ENCODE peak calls at places on chromosomes 2 and 18, in four cellular contexts. D, E, I and Q are unnamed samples.

GRCh38 chr18:3119401-3120323 is 100.1 kb downstream of the MYOM1 start:
- DNase-seq in E (no peak), I (no peak), D (no peak), Q (no peak)

GRCh38 chr2:105869318-105869717 is 124.6 kb downstream of the NCK2 start:
- DNase-seq in E (no peak), D (no peak), I (no peak), Q (no peak)

GRCh38 chr2:26595146-26595545 is 46.0 kb downstream of the CIB4 start:
- DNase-seq in E (no peak), D (no peak), I (no peak), Q (no peak)

GRCh38 chr2:196510246-196510645 is 129.3 kb upstream of the CCDC150 start:
- DNase-seq in I (no peak), E (no peak), D (no peak), Q (no peak)

GRCh38 chr18:8469793-8470192 is 139.4 kb upstream of the RAB12 start:
- DNase-seq in D (no peak), E (no peak), I (peak), Q (no peak)

GRCh38 chr2:69309336-69310048 is 77.5 kb downstream of the GFPT1 start:
- DNase-seq in I (peak), D (peak), E (no peak), Q (no peak)

GRCh38 chr2:159961005-159961404 is 101.4 kb downstream of the PLA2R1 start:
- DNase-seq in I (no peak), E (peak), D (no peak), Q (no peak)

GRCh38 chr2:180657054-180657453 is 323.4 kb upstream of the UBE2E3 start:
- DNase-seq in E (peak), D (no peak), I (peak), Q (no peak)

GRCh38 chr2:191927319-191927867 is 80.5 kb upstream of the CAVIN2 start:
- DNase-seq in D (no peak), I (peak), E (peak), Q (no peak)

GRCh38 chr18:62555135-62555534 is 32.3 kb downstream of the ZCCHC2 start:
- DNase-seq in D (no peak), I (peak), E (no peak), Q (no peak)

GRCh38 chr18:13288509-13289138 is 70.1 kb downstream of the LDLRAD4 start:
- DNase-seq in D (no peak), I (no peak), E (no peak), Q (no peak)

GRCh38 chr2:20664431-20665260 is 2.3 kb upstream of the GDF7 start:
- DNase-seq in E (no peak), I (no peak), D (peak), Q (no peak)

GRCh38 chr2:159497256-159497655 is 119.1 kb downstream of the BAZ2B start:
- DNase-seq in E (peak), D (peak), I (peak), Q (no peak)

GRCh38 chr2:26000561-26001211 is 18.4 kb upstream of the KIF3C start:
- DNase-seq in I (no peak), E (no peak), D (no peak), Q (no peak)

GRCh38 chr18:7062236-7062635 is 55.4 kb downstream of the LAMA1 start:
- DNase-seq in I (no peak), E (no peak), D (no peak), Q (no peak)

GRCh38 chr2:169709970-169710369 is 15.7 kb downstream of the PHOSPHO2 start:
- DNase-seq in E (no peak), I (no peak), D (no peak), Q (no peak)

GRCh38 chr18:24208270-24209035 is 69.6 kb downstream of the CABYR start:
- DNase-seq in E (peak), I (no peak), D (no peak), Q (no peak)

GRCh38 chr2:230777681-230778080 is 65.0 kb downstream of the CAB39 start:
- DNase-seq in I (peak), D (no peak), E (no peak), Q (no peak)

GRCh38 chr18:2451556-2451955 is 119.7 kb downstream of the METTL4 start:
- DNase-seq in E (no peak), D (no peak), I (no peak), Q (no peak)

GRCh38 chr2:173386441-173387044 is 31.9 kb downstream of the CDCA7 start:
- DNase-seq in I (no peak), D (no peak), E (no peak), Q (no peak)

GRCh38 chr2:96249654-96250053 is 16.1 kb downstream of the TMEM127 start:
- DNase-seq in D (peak), I (peak), E (no peak), Q (no peak)

GRCh38 chr18:48553236-48553635 is 14.4 kb downstream of the CTIF start:
- DNase-seq in I (no peak), E (no peak), D (no peak), Q (no peak)
- TF ChIP-seq RAD21 in I (no peak), E (no peak), D (no peak), Q (no peak)

GRCh38 chr2:28172114-28172898 is 220.4 kb upstream of the FOSL2 start:
- DNase-seq in D (no peak), I (peak), E (no peak), Q (no peak)
- H2AFZ ChIP-seq in D (no peak), I (peak), E (no peak), Q (no peak)

GRCh38 chr2:240964221-240964853 is 34.1 kb upstream of the SNED1 start:
- DNase-seq in D (no peak), I (no peak), E (no peak), Q (no peak)

GRCh38 chr2:240964854-240965295 is 33.5 kb upstream of the SNED1 start:
- DNase-seq in E (no peak), D (no peak), I (no peak), Q (peak)

GRCh38 chr2:240963065-240963375 is 35.4 kb upstream of the SNED1 start:
- DNase-seq in D (no peak), I (no peak), E (no peak), Q (no peak)

GRCh38 chr2:240962371-240963064 is 35.9 kb upstream of the SNED1 start:
- DNase-seq in I (no peak), D (peak), E (no peak), Q (no peak)

GRCh38 chr2:240963376-240964220 is 34.8 kb upstream of the SNED1 start:
- DNase-seq in D (peak), I (no peak), E (no peak), Q (peak)
- TF ChIP-seq RAD21 in D (no peak), I (no peak), E (no peak), Q (no peak)

DNA sequence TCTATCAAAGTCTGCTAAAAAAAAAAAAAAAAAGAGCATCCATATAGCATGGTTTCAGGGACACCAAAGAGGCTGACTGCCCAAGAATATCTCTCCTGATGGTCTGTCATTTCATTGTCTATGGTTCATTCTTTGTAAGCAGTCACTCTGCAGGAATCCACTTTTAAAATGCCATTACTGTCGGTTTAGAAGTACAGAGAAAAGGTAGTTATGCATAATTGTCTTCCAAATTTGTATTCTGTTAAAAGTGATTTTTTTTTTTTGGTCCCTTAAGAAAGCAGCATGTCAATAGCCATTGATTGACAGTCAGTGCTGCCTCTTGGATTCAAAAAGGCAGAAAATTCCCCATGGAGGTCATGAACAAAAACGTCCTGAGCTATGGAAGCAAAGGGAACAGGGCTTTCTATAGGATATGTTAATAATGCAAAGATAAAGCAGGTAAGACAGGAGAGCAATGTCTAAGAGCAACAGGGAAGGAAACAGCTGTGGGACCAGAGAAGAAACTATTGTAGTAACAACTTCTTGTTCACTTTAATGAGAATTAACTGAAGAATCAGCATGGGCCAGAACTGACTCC is 245.8 kb downstream of the TMX3 start:
- DNase-seq in D (no peak), I (no peak), E (no peak), Q (no peak)
- H2AFZ ChIP-seq in D (no peak), I (no peak), E (no peak), Q (no peak)

GRCh38 chr2:36770542-36771287 is 74.2 kb downstream of the VIT start:
- DNase-seq in D (peak), I (peak), E (peak), Q (peak)
- TF ChIP-seq RAD21 in D (peak), I (peak), E (peak), Q (peak)

GRCh38 chr2:62661263-62661635 is 44.3 kb upstream of the EHBP1 start:
- DNase-seq in I (no peak), E (no peak), D (no peak), Q (no peak)
- H2AFZ ChIP-seq in I (no peak), E (no peak), D (peak), Q (peak)

GRCh38 chr2:223918671-223919134 is 26.4 kb downstream of the WDFY1 start:
- DNase-seq in I (no peak), D (no peak), E (no peak), Q (no peak)
- TF ChIP-seq RAD21 in I (no peak), D (no peak), E (no peak), Q (no peak)